ENCODE peak calls at places on chromosomes 1 and 21, in seven cellular contexts. I is brain microvascular endothelial cell, X is A549, V is BJ, Y is neural progenitor cell, B is tibial artery, N is IMR-90. S is an unnamed sample.

GRCh38 chr1:64242895-64243756 is 39.7 kb downstream of the UBE2U start:
- DNase-seq in B (no peak), X (no peak), V (no peak), N (peak; percentile 58), Y (peak; percentile 53), I (peak; percentile 32), S (peak; percentile 42)

GRCh38 chr1:244590670-244591069 is 62.3 kb upstream of the DESI2 start:
- DNase-seq in I (no peak), B (no peak), Y (no peak), X (no peak), N (no peak), V (no peak), S (no peak)

GRCh38 chr1:222642468-222642867 is 24.6 kb downstream of the MIA3 start:
- DNase-seq in X (no peak), V (no peak), B (no peak), I (no peak), Y (no peak), N (no peak), S (no peak)

GRCh38 chr1:158145173-158145719 is 35.4 kb upstream of the CD1D start:
- DNase-seq in B (no peak), V (peak; percentile 52), Y (no peak), N (peak; percentile 57), X (no peak), I (peak; percentile 25), S (peak; percentile 11)

GRCh38 chr21:35643176-35643575 is 417.1 kb downstream of the SETD4 start:
- DNase-seq in N (peak; percentile 39), X (no peak), I (no peak), B (no peak), V (no peak), Y (no peak), S (no peak)

GRCh38 chr1:154999651-155000474 is 2.7 kb upstream of the ZBTB7B start:
- DNase-seq in X (no peak), V (no peak), B (peak; percentile 70), Y (peak; percentile 76), N (no peak), I (no peak), S (no peak)

GRCh38 chr1:25556791-25557476 is 13.5 kb downstream of the LDLRAP1 start:
- DNase-seq in V (no peak), X (no peak), Y (no peak), I (no peak), B (no peak), N (peak; percentile 41), S (peak; percentile 22)

GRCh38 chr1:209045326-209046057 is 538.0 kb upstream of the CAMK1G start:
- DNase-seq in X (no peak), I (no peak), N (no peak), Y (no peak), V (no peak), B (no peak), S (peak; percentile 11)

GRCh38 chr1:41504126-41505035 is 19.9 kb upstream of the EDN2 start:
- DNase-seq in I (peak; percentile 52), V (no peak), N (peak; percentile 68), Y (no peak), B (no peak), X (no peak), S (peak; percentile 12)

GRCh38 chr1:35555601-35556477 is 1.4 kb downstream of the KIAA0319L start:
- DNase-seq in Y (no peak), X (no peak), I (no peak), B (no peak), V (no peak), N (peak; percentile 78), S (no peak)

GRCh38 chr1:3240524-3241235 is 171.7 kb downstream of the PRDM16 start:
- DNase-seq in N (no peak), V (no peak), X (no peak), Y (no peak), B (peak; percentile 78), I (no peak), S (no peak)

GRCh38 chr21:16821588-16821987 is 691.3 kb upstream of the CXADR start:
- DNase-seq in V (no peak), N (no peak), Y (no peak), B (no peak), I (peak; percentile 15), X (no peak), S (peak; percentile 40)

GRCh38 chr1:41328011-41328615 is 33.1 kb upstream of the FOXO6 start:
- DNase-seq in I (no peak), V (no peak), B (no peak), X (no peak), Y (no peak), N (no peak), S (no peak)

GRCh38 chr1:234718509-234719453 is 108.8 kb upstream of the IRF2BP2 start:
- DNase-seq in Y (no peak), B (no peak), N (no peak), I (no peak), V (no peak), X (no peak), S (no peak)

GRCh38 chr1:29632436-29633270 is 396.3 kb downstream of the PTPRU start:
- DNase-seq in B (no peak), I (no peak), N (peak; percentile 33), V (no peak), Y (no peak), X (no peak), S (peak; percentile 16)

GRCh38 chr21:16194851-16195251 is 465.1 kb downstream of the USP25 start:
- DNase-seq in V (no peak), B (no peak), X (no peak), N (peak; percentile 17), Y (peak; percentile 3), I (peak; percentile 43), S (no peak)

DNA sequence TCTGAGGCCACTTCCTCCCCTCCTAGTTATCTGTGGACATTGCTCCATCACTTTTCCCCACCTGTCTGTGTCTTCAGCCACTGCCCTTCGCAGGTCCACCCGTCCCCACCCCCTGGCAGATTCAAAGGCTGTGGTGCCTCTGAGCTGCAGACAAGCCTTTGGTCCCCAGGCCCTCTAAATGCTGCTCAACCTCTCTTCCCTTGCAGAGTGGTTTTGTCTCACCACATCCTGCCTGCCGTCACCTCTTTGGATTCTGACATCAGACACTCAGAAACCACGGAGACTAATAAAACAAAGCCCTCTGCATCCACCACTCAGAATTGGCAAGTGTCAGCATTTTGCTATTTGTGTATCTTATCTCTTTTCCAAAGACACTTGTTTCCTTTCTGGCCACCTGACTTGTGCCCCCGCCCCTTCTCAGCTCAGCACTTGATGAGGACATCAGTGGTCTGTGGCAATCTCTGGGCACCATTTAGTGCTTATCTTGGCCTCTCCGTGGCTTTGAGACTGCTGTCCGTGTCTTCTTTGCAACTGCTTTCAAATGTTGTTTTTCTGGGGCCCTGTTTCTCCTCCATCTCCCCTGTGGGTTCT is 7.7 kb downstream of the CNIH3 start:
- DNase-seq in B (no peak), V (peak; percentile 67), X (no peak), N (peak; percentile 97), Y (no peak), I (peak; percentile 96), S (peak; percentile 92)
- H3K4me3 ChIP-seq in B (no peak overlapping the region), V (no peak overlapping the region), X (no peak overlapping the region), N (no peak overlapping the region), Y (no peak overlapping the region), I (peak overlapping the region; percentile 13), S (no peak overlapping the region)

GRCh38 chr1:21492171-21492625 is 17.0 kb upstream of the ALPL start:
- DNase-seq in X (no peak), I (no peak), V (no peak), Y (no peak), B (no peak), N (no peak), S (no peak)

GRCh38 chr1:21491483-21492170 is 17.6 kb upstream of the ALPL start:
- DNase-seq in B (no peak), I (no peak), N (no peak), V (no peak), Y (no peak), X (no peak), S (no peak)

GRCh38 chr1:21489146-21489545 is 20.1 kb upstream of the ALPL start:
- DNase-seq in B (no peak), V (no peak), Y (no peak), X (no peak), I (no peak), N (no peak), S (no peak)

GRCh38 chr1:21494196-21494595 is 15.0 kb upstream of the ALPL start:
- DNase-seq in Y (no peak), I (no peak), V (no peak), X (no peak), N (no peak), B (peak; percentile 35), S (no peak)

DNA sequence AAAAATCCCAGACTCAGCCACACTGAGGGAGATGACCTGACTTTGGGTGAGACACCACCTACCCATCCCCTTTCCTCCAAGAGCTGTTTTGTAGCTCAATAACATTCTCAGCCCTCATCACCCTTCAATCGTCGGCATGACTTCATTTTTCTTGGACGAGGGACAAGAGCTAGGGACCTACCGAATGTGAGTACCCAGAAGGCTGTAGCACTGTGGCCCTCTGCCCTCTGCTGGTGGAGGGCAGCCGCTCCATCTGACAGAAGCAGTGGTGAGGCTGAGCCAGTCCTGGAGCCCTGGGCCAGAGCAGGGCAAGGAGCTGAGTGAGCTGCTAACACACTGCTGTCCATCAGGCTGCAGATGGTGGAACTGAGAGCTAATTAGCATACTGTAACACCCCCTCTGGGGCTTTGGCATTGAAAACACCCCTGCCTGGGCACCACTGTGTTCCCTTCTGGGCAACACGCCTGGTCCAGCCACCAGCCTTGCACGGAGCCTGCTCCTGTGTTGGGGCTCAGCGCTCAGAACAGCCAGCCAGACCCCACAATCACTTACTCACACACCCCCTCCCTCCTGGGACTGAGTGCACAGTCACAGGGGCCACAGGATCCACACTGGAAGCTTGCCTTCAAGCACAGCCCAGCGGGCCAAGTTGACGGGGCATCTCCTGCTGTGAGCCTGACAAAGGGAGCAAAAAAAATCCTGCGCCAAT is 18.3 kb upstream of the ALPL start:
- DNase-seq in Y (peak; percentile 81), X (peak; percentile 55), B (no peak), I (peak; percentile 78), V (peak; percentile 24), N (peak; percentile 64), S (no peak)
- TF ChIP-seq CTCF in Y (peak; percentile 81), X (peak; percentile 41), B (peak; percentile 21), I (peak; percentile 75), V (peak; percentile 82), N (peak; percentile 64), S (peak; percentile 59)

GRCh38 chr1:162930532-162931438 is 69.8 kb upstream of the CCDC190 start:
- DNase-seq in I (no peak), X (no peak), Y (no peak), B (no peak), N (no peak), V (no peak), S (no peak)
- H3K4me3 ChIP-seq in I (no peak overlapping the region), X (no peak overlapping the region), Y (no peak overlapping the region), B (no peak overlapping the region), N (no peak overlapping the region), V (no peak overlapping the region), S (no peak overlapping the region)

DNA sequence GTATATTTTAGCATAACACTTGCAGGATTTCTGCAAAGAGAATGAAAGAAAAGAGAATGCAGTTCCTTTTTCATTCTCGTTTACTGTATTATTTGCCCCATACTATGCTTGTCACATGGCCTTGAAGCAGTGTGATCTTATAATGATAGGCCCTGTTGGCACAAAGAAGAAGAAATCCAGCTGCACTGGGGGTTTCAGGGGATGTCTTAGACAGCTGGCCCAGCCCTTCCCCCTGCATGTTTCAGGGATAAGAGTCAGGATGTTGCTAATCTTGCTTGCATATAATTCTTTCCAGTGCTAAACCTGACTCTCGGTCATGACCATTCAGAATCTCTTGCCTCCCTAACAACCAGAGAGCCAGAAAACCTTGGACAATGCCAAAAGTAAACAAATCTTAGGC is 369.5 kb downstream of the SEC16B start:
- DNase-seq in V (no peak), Y (no peak), B (no peak), X (no peak), N (no peak), I (no peak), S (no peak)
- TF ChIP-seq CTCF in V (no peak), Y (no peak), B (no peak), X (no peak), N (no peak), I (no peak), S (no peak)

S was measured in astrocyte of the cerebellum.